ENCODE peak calls at places on chromosome 5, in four cellular contexts. H, O, J and D are unnamed samples.

GRCh38 chr5:149549461-149550266 is 1.6 kb downstream of the CSNK1A1 start:
- DNase-seq in O (peak), J (peak), H (peak), D (peak)

GRCh38 chr5:122264610-122265009 is 47.4 kb upstream of the SNCAIP start:
- DNase-seq in O (no peak), H (no peak), J (peak), D (no peak)

GRCh38 chr5:98927988-98928801 is 612 bp downstream of the CHD1 start:
- DNase-seq in O (peak), J (peak), H (peak), D (peak)

GRCh38 chr5:32462618-32463017 is 18.1 kb upstream of the ZFR start:
- DNase-seq in J (peak), O (no peak), H (no peak), D (peak)

GRCh38 chr5:33841829-33842228 is 50.0 kb downstream of the ADAMTS12 start:
- DNase-seq in H (no peak), O (no peak), J (peak), D (no peak)

GRCh38 chr5:67089200-67089725 is 107.3 kb downstream of the CD180 start:
- DNase-seq in H (no peak), J (peak), O (no peak), D (no peak)

GRCh38 chr5:90853759-90854515 is 295.3 kb downstream of the ADGRV1 start:
- DNase-seq in O (no peak), H (no peak), J (no peak), D (no peak)

GRCh38 chr5:91848453-91848852 is 465.3 kb upstream of the ARRDC3 start:
- DNase-seq in H (no peak), O (no peak), J (peak), D (no peak)